ENCODE peak calls at places on chromosomes 3 and 15, in four cellular contexts. B is WTC11, K is SK-N-SH, Q is H1. G is an unnamed sample.

GRCh38 chr3:10339376-10339955 is 18.6 kb upstream of the SEC13 start:
- DNase-seq in B (no peak), K (no peak), Q (no peak), G (no peak)

GRCh38 chr3:59482684-59483083 is 432.9 kb upstream of the CFAP20DC start:
- DNase-seq in B (no peak), K (no peak), Q (no peak), G (no peak)

GRCh38 chr3:127722928-127723603 is 50.3 kb downstream of the ABTB1 start:
- DNase-seq in B (no peak), K (peak), Q (no peak), G (no peak)

GRCh38 chr3:102006812-102007485 is 157.6 kb downstream of the NFKBIZ start:
- DNase-seq in B (no peak), K (no peak), Q (no peak), G (no peak)

GRCh38 chr3:105369501-105370371 is 3.0 kb downstream of the ALCAM start:
- DNase-seq in B (peak), K (peak), Q (no peak), G (no peak)

GRCh38 chr3:101847328-101847727 is 2.0 kb upstream of the NFKBIZ start:
- DNase-seq in B (no peak), K (no peak), Q (no peak), G (no peak)

GRCh38 chr15:88704791-88705768 is 66.3 kb downstream of the ISG20 start:
- DNase-seq in B (peak), K (peak), Q (no peak), G (no peak)

GRCh38 chr3:125573216-125573615 is 22.1 kb downstream of the OSBPL11 start:
- DNase-seq in B (no peak), K (no peak), Q (no peak), G (no peak)

GRCh38 chr15:31352283-31352880 is 25.7 kb downstream of the KLF13 start:
- DNase-seq in B (no peak), K (peak), Q (no peak), G (no peak)

GRCh38 chr3:20575153-20575552 is 389.1 kb upstream of the SGO1 start:
- DNase-seq in B (no peak), K (no peak), Q (no peak), G (no peak)

GRCh38 chr3:23820888-23821287 is 15.1 kb downstream of the UBE2E1 start:
- DNase-seq in B (no peak), K (no peak), Q (no peak), G (no peak)

GRCh38 chr3:178845446-178846118 is 226.0 kb downstream of the ZMAT3 start:
- DNase-seq in B (no peak), K (no peak), Q (no peak), G (no peak)

GRCh38 chr15:35252351-35252865 is 167.3 kb upstream of the NANOGP8 start:
- DNase-seq in B (no peak), K (peak), Q (no peak), G (no peak)

GRCh38 chr3:37210230-37210629 is 35.8 kb upstream of the LRRFIP2 start:
- DNase-seq in B (no peak), K (no peak), Q (no peak), G (no peak)

GRCh38 chr3:173553635-173554280 is 156.2 kb downstream of the NLGN1 start:
- DNase-seq in B (no peak), K (peak), Q (no peak), G (peak)

GRCh38 chr15:71559098-71559497 is 251.3 kb upstream of the NR2E3 start:
- DNase-seq in B (no peak), K (no peak), Q (no peak), G (no peak)

GRCh38 chr15:76340198-76340801 is 3.7 kb downstream of the ISL2 start:
- DNase-seq in B (peak), K (peak), Q (no peak), G (no peak)

GRCh38 chr3:123405021-123405420 is 43.9 kb downstream of the ADCY5 start:
- DNase-seq in B (no peak), K (no peak), Q (no peak), G (no peak)

GRCh38 chr3:17456036-17456435 is 286.4 kb downstream of the TBC1D5 start:
- DNase-seq in B (no peak), K (no peak), Q (no peak), G (no peak)

GRCh38 chr3:6041894-6042293 is 819.0 kb upstream of the GRM7 start:
- DNase-seq in B (no peak), K (no peak), Q (no peak), G (no peak)

GRCh38 chr15:35784745-35785144 is 238.8 kb upstream of the DPH6 start:
- DNase-seq in B (no peak), K (no peak), Q (no peak), G (no peak)

DNA sequence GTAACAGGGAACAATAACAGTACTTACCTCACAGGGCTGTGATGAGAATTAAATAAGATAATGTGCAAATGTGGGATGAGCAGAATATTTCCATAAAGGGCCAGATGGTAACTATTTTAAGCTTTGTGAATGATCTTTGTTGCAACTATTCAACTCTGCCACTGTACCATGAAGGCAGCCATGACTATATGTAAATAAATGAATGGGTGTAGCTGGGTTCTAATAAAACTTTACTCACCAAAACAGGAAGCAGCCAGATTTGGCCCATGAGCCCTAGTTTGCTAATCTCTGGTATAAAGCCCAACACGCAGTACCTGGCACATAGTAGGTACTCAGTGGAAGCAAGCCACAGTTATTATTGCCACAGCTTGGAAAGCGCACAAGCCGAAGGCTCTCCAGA is 362.7 kb upstream of the PROK2 start:
- DNase-seq in B (no peak), K (no peak), Q (no peak), G (no peak)
- TF ChIP-seq TEAD4 in B (no peak), K (no peak), Q (no peak), G (no peak)

GRCh38 chr3:16366-16765 is 180.2 kb upstream of the CHL1 start:
- DNase-seq in B (no peak), K (no peak), Q (no peak), G (no peak)

GRCh38 chr3:14652-15051 is 181.9 kb upstream of the CHL1 start:
- DNase-seq in B (no peak), K (no peak), Q (no peak), G (no peak)

GRCh38 chr3:11734-12133 is 184.8 kb upstream of the CHL1 start:
- DNase-seq in B (no peak), K (peak), Q (no peak), G (peak)
- TF ChIP-seq TEAD4 in B (no peak), K (no peak), Q (no peak), G (no peak)

GRCh38 chr3:183481582-183481981 is 53.2 kb upstream of the MCF2L2 start:
- DNase-seq in B (no peak), K (no peak), Q (no peak), G (no peak)

GRCh38 chr3:183475019-183475418 is 46.6 kb upstream of the MCF2L2 start:
- DNase-seq in B (no peak), K (no peak), Q (no peak), G (no peak)

GRCh38 chr3:183477801-183478456 is 49.5 kb upstream of the MCF2L2 start:
- DNase-seq in B (no peak), K (no peak), Q (no peak), G (peak)

GRCh38 chr3:183473969-183474368 is 45.5 kb upstream of the MCF2L2 start:
- DNase-seq in B (no peak), K (no peak), Q (no peak), G (no peak)

DNA sequence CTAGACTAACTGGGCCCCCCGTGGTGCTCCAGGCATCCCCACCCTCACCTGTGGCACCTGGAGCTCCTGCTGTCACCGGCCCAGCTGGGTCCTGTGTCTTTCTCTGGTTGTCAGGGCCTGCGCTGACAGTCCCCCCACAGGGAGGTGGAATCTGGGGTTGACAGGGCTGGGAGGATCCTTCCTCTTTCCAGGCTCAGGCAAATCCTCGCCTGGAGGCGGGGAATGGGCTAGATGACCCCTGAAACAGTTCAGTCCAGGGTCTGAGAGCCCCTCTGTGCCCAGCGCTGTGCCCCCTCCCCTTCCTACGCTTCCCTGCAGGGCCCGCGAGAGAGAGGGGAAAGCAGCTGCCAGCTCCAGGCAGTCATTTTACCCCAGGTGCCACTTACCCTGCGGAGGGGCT is 50.1 kb upstream of the MCF2L2 start:
- DNase-seq in B (no peak), K (no peak), Q (no peak), G (no peak)
- TF ChIP-seq TEAD4 in B (no peak), K (no peak), Q (no peak), G (no peak)

GRCh38 chr3:76551739-76552138 is 488.2 kb upstream of the ROBO2 start:
- DNase-seq in B (no peak), K (no peak), Q (no peak), G (no peak)
- TF ChIP-seq TEAD4 in B (no peak), K (no peak), Q (no peak), G (no peak)